ENCODE peak calls at places on chromosomes 1 and 21, in ten cellular contexts. L is keratinocyte, J is IMR-90, W is AG04450, M is uterus, R is GM06990, B is BJ, F is neural progenitor cell, I is tibial artery, U is fibroblast of pulmonary artery. Z is an unnamed sample.

GRCh38 chr1:248848596-248848995 is 10.3 kb downstream of the ZNF692 start:
- DNase-seq in L (no peak), J (no peak), W (no peak), M (no peak), R (no peak), B (no peak), F (no peak), I (no peak), U (no peak), Z (no peak)

GRCh38 chr1:243433737-243434370 is 178.0 kb downstream of the SDCCAG8 start:
- DNase-seq in L (no peak), J (peak), W (no peak), M (no peak), R (no peak), B (no peak), F (no peak), I (no peak), U (peak), Z (no peak)

GRCh38 chr1:116737020-116737854 is 17.0 kb upstream of the CD2 start:
- DNase-seq in L (no peak), J (peak), W (peak), M (peak), R (peak), B (no peak), F (peak), I (peak), U (peak), Z (peak)

GRCh38 chr1:67686272-67687197 is 1.5 kb downstream of the GADD45A start:
- DNase-seq in L (no peak), J (peak), W (peak), M (peak), R (peak), B (peak), F (peak), I (peak), U (peak), Z (peak)

GRCh38 chr1:11934295-11935039 is at the start of gene PLOD1:
- DNase-seq in L (no peak), J (peak), W (peak), M (peak), R (peak), B (peak), F (peak), I (peak), U (peak), Z (no peak)

GRCh38 chr21:41684381-41685245 is 82.2 kb downstream of the RIPK4 start:
- DNase-seq in L (peak), J (peak), W (peak), M (no peak), R (no peak), B (peak), F (no peak), I (no peak), U (peak), Z (no peak)

GRCh38 chr1:54994355-54994990 is 4.3 kb upstream of the BSND start:
- DNase-seq in L (no peak), J (no peak), W (no peak), M (no peak), R (no peak), B (no peak), F (no peak), I (no peak), U (no peak), Z (no peak)

GRCh38 chr1:109514846-109515245 is 5.3 kb upstream of the AMIGO1 start:
- DNase-seq in L (no peak), J (no peak), W (no peak), M (no peak), R (no peak), B (no peak), F (no peak), I (no peak), U (no peak), Z (no peak)

GRCh38 chr1:236395780-236396664 is 1.9 kb downstream of the EDARADD start:
- DNase-seq in L (no peak), J (no peak), W (no peak), M (no peak), R (no peak), B (no peak), F (peak), I (no peak), U (no peak), Z (no peak)

GRCh38 chr1:108643492-108644333 is 17.2 kb downstream of the HENMT1 start:
- DNase-seq in L (peak), J (peak), W (peak), M (no peak), R (no peak), B (peak), F (peak), I (peak), U (peak), Z (peak)

GRCh38 chr1:96329121-96329520 is 392.5 kb upstream of the PTBP2 start:
- DNase-seq in L (no peak), J (peak), W (peak), M (no peak), R (no peak), B (no peak), F (no peak), I (no peak), U (peak), Z (no peak)

GRCh38 chr1:16716691-16717173 is 23.6 kb upstream of the RNU1-4 start:
- DNase-seq in L (no peak), J (no peak), W (no peak), M (no peak), R (no peak), B (no peak), F (no peak), I (no peak), U (no peak), Z (no peak)

GRCh38 chr1:211488641-211489040 is 3.3 kb downstream of the RD3 start:
- DNase-seq in L (no peak), J (no peak), W (no peak), M (no peak), R (no peak), B (no peak), F (no peak), I (no peak), U (no peak), Z (no peak)

GRCh38 chr1:32886012-32886827 is at the start of gene HPCA:
- DNase-seq in L (no peak), J (peak), W (no peak), M (no peak), R (no peak), B (no peak), F (peak), I (no peak), U (peak), Z (no peak)

GRCh38 chr1:147579532-147580199 is 38.4 kb downstream of the BCL9 start:
- DNase-seq in L (no peak), J (peak), W (peak), M (no peak), R (no peak), B (no peak), F (no peak), I (no peak), U (peak), Z (no peak)

GRCh38 chr1:164659621-164660414 is 100.8 kb downstream of the PBX1 start:
- DNase-seq in L (no peak), J (no peak), W (no peak), M (no peak), R (no peak), B (no peak), F (no peak), I (no peak), U (no peak), Z (no peak)

GRCh38 chr1:53998223-53998622 is 19.8 kb downstream of the LDLRAD1 start:
- DNase-seq in L (no peak), J (no peak), W (no peak), M (no peak), R (no peak), B (no peak), F (no peak), I (no peak), U (no peak), Z (no peak)

GRCh38 chr1:116496380-116496779 is 74.4 kb downstream of the CD58 start:
- DNase-seq in L (no peak), J (peak), W (no peak), M (peak), R (no peak), B (no peak), F (no peak), I (peak), U (peak), Z (no peak)

GRCh38 chr1:218772575-218772974 is 401.1 kb upstream of the LYPLAL1 start:
- DNase-seq in L (no peak), J (peak), W (peak), M (no peak), R (no peak), B (peak), F (no peak), I (no peak), U (peak), Z (peak)

GRCh38 chr21:35395728-35396127 is 346.6 kb upstream of the RUNX1 start:
- DNase-seq in L (peak), J (peak), W (no peak), M (no peak), R (no peak), B (no peak), F (no peak), I (no peak), U (peak), Z (no peak)

GRCh38 chr1:96515925-96516324 is 205.7 kb upstream of the PTBP2 start:
- DNase-seq in L (no peak), J (no peak), W (no peak), M (no peak), R (no peak), B (no peak), F (no peak), I (no peak), U (no peak), Z (no peak)

GRCh38 chr1:168635129-168635528 is 58.7 kb downstream of the XCL1 start:
- DNase-seq in L (no peak), J (no peak), W (no peak), M (no peak), R (no peak), B (no peak), F (no peak), I (no peak), U (no peak), Z (no peak)

GRCh38 chr1:62382581-62382980 is 54.3 kb upstream of the USP1 start:
- DNase-seq in L (no peak), J (no peak), W (no peak), M (no peak), R (no peak), B (no peak), F (no peak), I (no peak), U (no peak), Z (no peak)

GRCh38 chr1:44338136-44338535 is 16.9 kb downstream of the ERI3 start:
- DNase-seq in L (no peak), J (no peak), W (no peak), M (no peak), R (no peak), B (no peak), F (no peak), I (no peak), U (no peak), Z (no peak)

GRCh38 chr1:16630661-16631247 is 17.4 kb upstream of the NBPF1 start:
- DNase-seq in L (no peak), J (no peak), W (no peak), M (peak), R (no peak), B (no peak), F (no peak), I (no peak), U (no peak), Z (no peak)

GRCh38 chr1:239805888-239806772 is 285.6 kb upstream of the FMN2 start:
- DNase-seq in L (no peak), J (no peak), W (no peak), M (no peak), R (no peak), B (no peak), F (no peak), I (no peak), U (no peak), Z (no peak)

GRCh38 chr1:170674239-170674638 is 10.3 kb downstream of the PRRX1 start:
- DNase-seq in L (no peak), J (peak), W (no peak), M (no peak), R (no peak), B (no peak), F (no peak), I (no peak), U (peak), Z (peak)

GRCh38 chr1:243396424-243396823 is 140.6 kb downstream of the SDCCAG8 start:
- DNase-seq in L (no peak), J (no peak), W (no peak), M (no peak), R (no peak), B (no peak), F (no peak), I (no peak), U (no peak), Z (no peak)

GRCh38 chr1:30902653-30903290 is 5.8 kb downstream of the SDC3 start:
- DNase-seq in L (no peak), J (no peak), W (no peak), M (no peak), R (no peak), B (no peak), F (no peak), I (no peak), U (no peak), Z (no peak)

GRCh38 chr1:53541263-53541625 is 82.0 kb downstream of the DMRTB1 start:
- DNase-seq in L (no peak), J (no peak), W (no peak), M (no peak), R (no peak), B (no peak), F (no peak), I (no peak), U (no peak), Z (no peak)

GRCh38 chr1:238892612-238893011 is 493.8 kb upstream of the CHRM3 start:
- DNase-seq in L (peak), J (no peak), W (no peak), M (no peak), R (no peak), B (no peak), F (no peak), I (no peak), U (no peak), Z (no peak)

GRCh38 chr1:63920154-63921117 is 146.6 kb downstream of the ROR1 start:
- DNase-seq in L (peak), J (peak), W (peak), M (no peak), R (no peak), B (peak), F (no peak), I (no peak), U (peak), Z (peak)

GRCh38 chr1:202235003-202235660 is 41.5 kb downstream of the LGR6 start:
- DNase-seq in L (no peak), J (no peak), W (no peak), M (no peak), R (no peak), B (no peak), F (no peak), I (peak), U (no peak), Z (no peak)

GRCh38 chr1:25631750-25632495 is 15.3 kb downstream of the MAN1C1 start:
- DNase-seq in L (no peak), J (no peak), W (no peak), M (peak), R (no peak), B (no peak), F (no peak), I (no peak), U (peak), Z (no peak)

GRCh38 chr1:194069168-194069830 is 882.9 kb upstream of the B3GALT2 start:
- DNase-seq in L (no peak), J (peak), W (no peak), M (peak), R (no peak), B (no peak), F (no peak), I (no peak), U (peak), Z (no peak)

GRCh38 chr1:199799116-199799515 is 228.4 kb upstream of the NR5A2 start:
- DNase-seq in L (no peak), J (no peak), W (no peak), M (no peak), R (no peak), B (no peak), F (peak), I (no peak), U (no peak), Z (no peak)

GRCh38 chr1:30697571-30697970 is 25.8 kb downstream of the MATN1 start:
- DNase-seq in L (no peak), J (no peak), W (no peak), M (no peak), R (no peak), B (no peak), F (no peak), I (no peak), U (no peak), Z (no peak)

GRCh38 chr1:91124989-91125417 is 103.2 kb upstream of the ZNF644 start:
- DNase-seq in L (no peak), J (no peak), W (no peak), M (no peak), R (peak), B (no peak), F (peak), I (peak), U (no peak), Z (no peak)

GRCh38 chr21:40386301-40386911 is 460.6 kb downstream of the DSCAM start:
- DNase-seq in L (no peak), J (no peak), W (no peak), M (no peak), R (no peak), B (no peak), F (peak), I (peak), U (no peak), Z (no peak)

DNA sequence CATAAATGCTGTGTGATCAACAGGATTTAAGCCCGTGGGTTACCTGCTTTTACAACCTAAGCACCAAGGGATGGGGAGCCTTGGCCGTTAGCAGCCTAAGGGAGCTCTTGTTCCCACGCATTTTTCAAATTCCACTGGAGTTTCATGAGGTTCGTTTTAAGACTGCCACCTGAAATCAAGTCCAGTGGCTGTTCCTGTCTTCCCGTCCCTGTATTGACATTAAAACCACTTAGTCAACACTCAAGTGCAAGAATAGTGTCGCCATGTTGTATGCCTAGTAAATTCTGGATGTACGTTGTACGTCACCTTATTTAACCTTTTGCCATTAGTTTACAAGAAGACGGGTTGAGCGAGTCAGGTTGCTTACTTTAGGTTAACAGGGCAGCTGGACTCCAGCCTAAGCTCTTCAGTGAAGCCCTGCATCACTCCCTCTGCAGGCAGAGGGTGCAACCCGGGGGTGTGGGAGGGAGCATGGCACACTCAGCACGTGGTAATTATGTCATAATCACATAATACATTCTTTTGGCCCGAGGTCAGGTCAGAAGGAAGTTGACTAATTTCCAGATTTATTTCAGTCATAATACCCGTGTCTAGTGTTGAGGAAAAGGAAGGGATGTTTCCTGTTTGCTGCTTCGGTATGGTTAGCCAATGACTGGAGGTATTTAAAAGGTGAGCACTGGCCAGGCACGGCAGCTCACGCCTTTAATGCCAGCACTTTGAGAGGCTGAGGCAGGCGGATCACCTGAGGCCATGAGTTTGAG is 42.5 kb downstream of the CNST start:
- DNase-seq in L (peak), J (peak), W (peak), M (peak), R (peak), B (peak), F (peak), I (peak), U (peak), Z (peak)
- H3K4me3 ChIP-seq in L (no peak), J (no peak), W (no peak), M (no peak), R (no peak), B (no peak), F (no peak), I (no peak), U (no peak), Z (no peak)

GRCh38 chr1:41497056-41497440 is 12.6 kb upstream of the EDN2 start:
- DNase-seq in L (no peak), J (no peak), W (no peak), M (no peak), R (no peak), B (no peak), F (no peak), I (no peak), U (no peak), Z (no peak)

GRCh38 chr1:41493626-41494350 is 9.3 kb upstream of the EDN2 start:
- DNase-seq in L (no peak), J (no peak), W (no peak), M (no peak), R (no peak), B (no peak), F (no peak), I (no peak), U (no peak), Z (no peak)

GRCh38 chr1:41494351-41495170 is 10.1 kb upstream of the EDN2 start:
- DNase-seq in L (no peak), J (no peak), W (no peak), M (no peak), R (no peak), B (no peak), F (no peak), I (no peak), U (no peak), Z (no peak)

GRCh38 chr1:41496080-41497055 is 11.9 kb upstream of the EDN2 start:
- DNase-seq in L (no peak), J (peak), W (peak), M (peak), R (peak), B (no peak), F (peak), I (peak), U (peak), Z (no peak)

DNA sequence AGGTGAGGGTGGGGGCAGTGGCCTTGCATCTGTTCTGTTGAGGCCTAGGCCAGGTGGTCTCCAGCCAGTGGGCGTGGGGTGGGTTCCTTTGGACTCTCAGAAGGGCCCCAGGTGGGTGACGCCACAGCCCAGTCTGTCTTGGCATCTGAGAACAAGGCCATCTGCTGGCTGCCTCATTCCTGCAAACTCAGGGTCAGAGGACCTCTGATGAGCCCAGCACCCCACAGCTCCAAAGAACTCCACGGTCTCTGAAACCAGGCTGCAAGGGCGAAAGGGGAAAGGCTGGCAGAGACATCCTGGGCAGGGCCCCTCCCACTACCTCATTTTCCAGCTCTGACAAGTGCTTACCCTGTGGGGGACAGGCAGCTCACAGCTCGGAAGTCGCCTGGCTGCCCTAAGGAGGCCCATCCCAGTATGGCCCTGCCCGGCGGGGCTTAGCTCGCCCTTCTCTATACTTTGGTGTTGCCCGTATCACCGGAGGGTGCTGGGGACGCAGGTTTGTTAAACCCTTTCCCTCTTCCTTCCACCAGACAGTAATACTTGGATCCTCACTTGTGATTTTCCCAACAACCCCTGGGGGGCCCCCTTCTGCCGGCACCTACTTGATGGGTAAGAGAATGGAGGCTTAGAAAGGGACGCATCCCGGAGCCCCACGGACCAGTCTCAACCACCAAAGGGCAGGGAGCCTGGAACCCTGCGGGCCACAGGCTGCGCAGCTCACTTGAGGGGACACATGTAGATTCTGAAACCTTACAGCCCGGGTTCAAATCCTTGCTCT is 10.9 kb upstream of the EDN2 start:
- DNase-seq in L (no peak), J (peak), W (no peak), M (no peak), R (no peak), B (no peak), F (peak), I (no peak), U (peak), Z (no peak)
- TF ChIP-seq CTCF in L (peak), J (peak), W (peak), M (no peak), R (peak), B (peak), F (peak), I (no peak), U (peak), Z (peak)

GRCh38 chr21:37041706-37042271 is 31.1 kb downstream of the PIGP start:
- DNase-seq in L (no peak), J (no peak), W (no peak), M (no peak), R (no peak), B (no peak), F (peak), I (no peak), U (no peak), Z (no peak)
- H3K4me3 ChIP-seq in L (no peak), J (no peak), W (no peak), M (no peak), R (no peak), B (no peak), F (no peak), I (no peak), U (no peak), Z (no peak)

DNA sequence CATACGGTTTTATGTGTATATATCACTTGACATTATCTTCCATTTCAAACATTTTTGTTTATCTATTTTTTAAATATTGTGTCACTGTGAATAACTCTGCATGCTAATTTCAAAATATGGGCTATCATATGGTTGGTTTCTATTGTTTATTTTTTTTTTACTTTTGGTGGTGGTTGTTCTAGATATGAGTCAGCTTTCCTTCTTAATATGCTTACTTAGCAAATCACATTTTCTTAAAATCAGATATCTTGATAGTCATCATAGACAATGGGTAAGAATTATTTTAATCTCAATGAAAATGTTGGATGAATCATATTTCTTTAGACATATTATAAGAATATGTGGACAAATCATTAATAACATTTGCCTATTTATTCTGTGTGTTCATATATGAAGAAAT is 881.5 kb downstream of the BRINP3 start:
- DNase-seq in L (no peak), J (peak), W (no peak), M (no peak), R (no peak), B (no peak), F (no peak), I (no peak), U (peak), Z (no peak)
- TF ChIP-seq CTCF in L (no peak), J (no peak), W (no peak), M (no peak), R (no peak), B (no peak), F (no peak), I (no peak), U (no peak), Z (no peak)